ENCODE peak calls at places on chromosomes 1 and 21, in ten cellular contexts. D is esophagus muscularis mucosa; R is adrenal gland; O is HL-60; J is GM23248; H is CD8-positive, alpha-beta memory T cell; T is ovary; K is effector memory CD4-positive, alpha-beta T cell; U is heart right ventricle; C is gastrocnemius medialis. L is an unnamed sample.

GRCh38 chr1:230849451-230850194 is 18.7 kb downstream of the C1orf198 start:
- DNase-seq in R (peak), D (no peak), K (no peak), O (no peak), T (peak), C (peak), J (peak), U (peak), H (no peak), L (no peak)

GRCh38 chr1:54442185-54442584 is 36.0 kb upstream of the SSBP3 start:
- DNase-seq in H (no peak), U (no peak), T (no peak), D (no peak), J (no peak), O (no peak), C (no peak), K (no peak), R (no peak), L (no peak)

GRCh38 chr21:34582506-34583150 is 32.3 kb downstream of the RCAN1 start:
- DNase-seq in K (no peak), D (no peak), O (no peak), T (no peak), U (peak), R (no peak), H (no peak), C (no peak), J (peak), L (no peak)

GRCh38 chr1:23177438-23178380 is 9.1 kb upstream of the LUZP1 start:
- DNase-seq in R (peak), C (peak), T (peak), H (peak), O (no peak), U (peak), D (peak), K (peak), J (peak), L (peak)

GRCh38 chr1:42524330-42524729 is 61.2 kb downstream of the CCDC30 start:
- DNase-seq in T (no peak), U (no peak), H (no peak), J (no peak), C (no peak), K (no peak), O (no peak), R (no peak), D (no peak), L (no peak)

GRCh38 chr1:178278135-178278534 is 184.2 kb downstream of the RASAL2 start:
- DNase-seq in U (no peak), T (no peak), J (no peak), K (no peak), C (no peak), R (no peak), O (no peak), D (no peak), H (no peak), L (no peak)

GRCh38 chr1:1168156-1168450 is 5.6 kb upstream of the TTLL10 start:
- DNase-seq in K (no peak), R (no peak), O (no peak), T (no peak), J (no peak), H (peak), D (no peak), U (no peak), C (no peak), L (peak)

GRCh38 chr1:151499930-151500329 is 11.3 kb upstream of the CGN start:
- DNase-seq in J (no peak), R (no peak), C (no peak), H (no peak), K (no peak), T (no peak), D (no peak), U (no peak), O (no peak), L (no peak)

GRCh38 chr21:27570306-27570868 is 603.5 kb upstream of the ADAMTS5 start:
- DNase-seq in K (no peak), T (peak), U (peak), C (peak), R (peak), O (no peak), J (peak), D (peak), H (no peak), L (no peak)

GRCh38 chr21:16709866-16710550 is 802.8 kb upstream of the CXADR start:
- DNase-seq in O (no peak), J (peak), K (no peak), H (no peak), D (no peak), T (no peak), R (peak), U (peak), C (no peak), L (no peak)

GRCh38 chr1:26768755-26769154 is 19.0 kb upstream of the PIGV start:
- DNase-seq in C (peak), R (peak), U (peak), K (no peak), H (no peak), O (no peak), T (no peak), J (peak), D (no peak), L (no peak)

GRCh38 chr1:201266774-201267173 is 16.5 kb upstream of the PKP1 start:
- DNase-seq in R (no peak), C (no peak), T (no peak), O (no peak), H (no peak), K (no peak), D (no peak), U (no peak), J (peak), L (no peak)

GRCh38 chr1:181662606-181663005 is 179.3 kb downstream of the CACNA1E start:
- DNase-seq in U (no peak), O (no peak), D (no peak), K (no peak), R (no peak), J (no peak), T (no peak), C (no peak), H (no peak), L (no peak)

GRCh38 chr1:12097321-12097720 is 34.2 kb downstream of the TNFRSF8 start:
- DNase-seq in H (no peak), C (no peak), J (peak), D (no peak), R (no peak), O (no peak), U (no peak), T (no peak), K (no peak), L (no peak)

GRCh38 chr1:154418062-154418897 is 13.1 kb downstream of the IL6R start:
- DNase-seq in R (peak), O (no peak), C (peak), H (peak), D (no peak), T (peak), K (no peak), J (no peak), U (no peak), L (peak)

GRCh38 chr1:212769372-212770167 is 22.0 kb downstream of the NSL1 start:
- DNase-seq in T (no peak), C (no peak), J (no peak), D (no peak), U (no peak), O (no peak), K (no peak), R (no peak), H (no peak), L (no peak)

GRCh38 chr21:45383615-45384201 is 21.3 kb upstream of the COL18A1 start:
- DNase-seq in R (no peak), J (no peak), D (no peak), C (peak), U (no peak), T (peak), K (no peak), O (no peak), H (peak), L (peak)

GRCh38 chr1:232904566-232904965 is 45.8 kb upstream of the NTPCR start:
- DNase-seq in T (no peak), U (no peak), R (no peak), K (no peak), J (peak), D (no peak), C (no peak), H (no peak), O (no peak), L (no peak)

GRCh38 chr1:98373055-98373454 is 288.5 kb upstream of the SNX7 start:
- DNase-seq in C (no peak), U (no peak), O (no peak), J (no peak), D (no peak), H (no peak), R (no peak), T (no peak), K (no peak), L (no peak)

GRCh38 chr1:219088778-219089557 is 84.7 kb upstream of the LYPLAL1 start:
- DNase-seq in D (no peak), O (peak), C (peak), U (peak), K (no peak), J (peak), T (no peak), R (peak), H (no peak), L (no peak)

GRCh38 chr1:233256789-233257188 is 38.7 kb downstream of the PCNX2 start:
- DNase-seq in K (no peak), C (no peak), O (no peak), T (no peak), R (no peak), H (no peak), D (no peak), J (no peak), U (no peak), L (no peak)

GRCh38 chr1:198106007-198106406 is 50.8 kb upstream of the NEK7 start:
- DNase-seq in J (no peak), H (no peak), O (no peak), K (no peak), C (no peak), U (no peak), D (no peak), R (no peak), T (no peak), L (no peak)

GRCh38 chr21:31110430-31110829 is 72.2 kb upstream of the KRTAP19-8 start:
- DNase-seq in O (no peak), J (no peak), T (no peak), U (no peak), C (no peak), R (no peak), K (no peak), H (no peak), D (no peak), L (no peak)

GRCh38 chr21:41557884-41558283 is 49.9 kb upstream of the TMPRSS2 start:
- DNase-seq in R (no peak), U (no peak), J (no peak), C (no peak), O (no peak), H (no peak), T (no peak), D (no peak), K (no peak), L (no peak)

GRCh38 chr1:33296082-33296458 is 24.8 kb downstream of the A3GALT2 start:
- DNase-seq in C (peak), D (no peak), K (no peak), U (no peak), H (no peak), O (no peak), R (no peak), T (peak), J (no peak), L (no peak)

GRCh38 chr1:30982937-30983336 is 74.4 kb upstream of the SDC3 start:
- DNase-seq in D (no peak), C (peak), R (no peak), T (no peak), U (no peak), O (peak), J (peak), H (no peak), K (no peak), L (no peak)

GRCh38 chr1:178021955-178022354 is 52.1 kb upstream of the SEC16B start:
- DNase-seq in D (no peak), R (no peak), J (no peak), O (no peak), T (no peak), C (no peak), H (no peak), U (no peak), K (no peak), L (no peak)

GRCh38 chr1:32500387-32501209 is 35.7 kb downstream of the ZBTB8B start:
- DNase-seq in J (peak), H (no peak), U (peak), O (peak), R (peak), D (no peak), K (no peak), T (peak), C (peak), L (peak)

GRCh38 chr1:18796950-18797349 is 62.5 kb downstream of the TAS1R2 start:
- DNase-seq in U (no peak), R (no peak), J (no peak), H (no peak), T (no peak), D (no peak), O (no peak), K (no peak), C (no peak), L (no peak)

GRCh38 chr1:27342391-27342777 is 562 bp downstream of the SYTL1 start:
- DNase-seq in J (no peak), T (no peak), H (peak), R (no peak), D (no peak), K (no peak), O (no peak), U (no peak), C (no peak), L (no peak)

GRCh38 chr1:201653238-201653637 is 114.3 kb downstream of the NAV1 start:
- DNase-seq in C (no peak), U (no peak), O (no peak), R (no peak), T (no peak), D (no peak), K (no peak), J (no peak), H (no peak), L (no peak)

DNA sequence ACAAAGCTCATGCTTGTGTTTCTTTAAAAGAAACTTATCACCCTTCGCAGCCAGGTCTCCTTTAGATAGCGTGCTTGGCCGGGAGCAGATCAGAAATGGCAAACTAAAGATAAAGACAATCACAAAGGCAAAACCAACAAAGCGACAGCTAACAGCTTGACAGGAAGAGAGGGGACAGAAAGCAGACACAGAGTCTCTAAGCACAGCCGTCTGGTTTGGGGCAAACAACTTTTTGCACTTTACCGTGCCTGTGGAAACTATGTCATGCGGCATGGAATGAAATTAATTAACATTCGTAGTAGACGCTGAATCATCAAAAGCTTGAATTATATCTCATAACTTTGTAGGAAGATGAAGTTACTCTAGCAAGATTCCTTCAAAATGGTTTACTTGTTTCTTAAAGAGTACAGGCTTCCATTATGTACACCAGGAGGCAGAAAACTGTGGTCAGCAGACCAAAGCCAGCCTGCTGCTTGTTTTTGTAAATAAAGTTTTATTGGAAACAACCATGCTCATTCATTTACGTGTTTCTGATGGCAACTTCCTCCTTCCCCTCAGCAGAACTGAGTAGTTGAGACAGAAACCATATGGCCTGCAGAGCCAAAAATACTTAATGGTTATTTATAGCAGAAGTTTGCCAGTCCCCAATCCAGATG is 183.2 kb downstream of the KIF26B start:
- DNase-seq in U (peak), T (no peak), D (no peak), H (no peak), R (no peak), C (no peak), O (peak), K (no peak), J (peak), L (no peak)
- H3K4me3 ChIP-seq in U (no peak), T (no peak), D (no peak), H (no peak), R (no peak), C (no peak), O (no peak), K (no peak), J (no peak), L (no peak)

GRCh38 chr21:39546522-39546921 is 66.2 kb upstream of the B3GALT5 start:
- DNase-seq in U (no peak), J (no peak), K (no peak), T (no peak), R (no peak), H (no peak), D (peak), O (no peak), C (no peak), L (no peak)
- H3K27ac ChIP-seq in U (no peak), J (no peak), K (no peak), T (no peak), R (no peak), H (no peak), D (no peak), O (no peak), C (no peak), L (no peak)

DNA sequence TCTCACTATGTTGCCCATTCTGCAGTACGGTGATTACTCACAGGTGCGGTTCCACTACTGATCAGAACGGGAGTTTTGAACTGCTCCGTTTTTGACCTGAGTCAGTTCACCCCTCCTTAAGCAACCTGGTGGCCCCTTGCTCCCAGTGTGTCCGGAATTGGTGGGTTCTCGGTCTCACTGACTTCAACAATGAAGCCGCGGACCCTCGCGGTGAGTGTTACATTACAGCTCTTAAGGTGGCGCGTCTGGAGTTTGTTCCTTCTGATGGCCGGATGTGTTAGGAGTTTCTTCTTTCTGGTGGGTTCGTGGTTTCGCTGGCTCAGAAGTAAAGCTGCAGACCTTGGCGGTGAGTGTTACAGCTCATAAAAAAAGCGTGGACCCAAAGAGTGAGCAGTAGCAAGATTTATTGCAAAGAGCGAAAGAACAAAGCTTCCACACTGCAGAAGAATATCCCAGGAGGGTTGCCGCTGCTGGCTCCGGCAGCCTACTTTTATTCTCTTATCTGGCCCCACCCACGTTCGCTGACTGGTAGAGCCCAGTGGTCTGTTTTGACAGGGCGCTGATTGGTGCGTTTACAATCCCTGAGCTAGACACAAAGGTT is 17.6 kb upstream of the PARP1 start:
- DNase-seq in H (peak), D (no peak), T (no peak), O (no peak), J (no peak), U (no peak), C (no peak), K (peak), R (no peak), L (no peak)
- H3K4me3 ChIP-seq in H (peak), D (no peak), T (no peak), O (no peak), J (no peak), U (peak), C (no peak), K (peak), R (no peak), L (no peak)

DNA sequence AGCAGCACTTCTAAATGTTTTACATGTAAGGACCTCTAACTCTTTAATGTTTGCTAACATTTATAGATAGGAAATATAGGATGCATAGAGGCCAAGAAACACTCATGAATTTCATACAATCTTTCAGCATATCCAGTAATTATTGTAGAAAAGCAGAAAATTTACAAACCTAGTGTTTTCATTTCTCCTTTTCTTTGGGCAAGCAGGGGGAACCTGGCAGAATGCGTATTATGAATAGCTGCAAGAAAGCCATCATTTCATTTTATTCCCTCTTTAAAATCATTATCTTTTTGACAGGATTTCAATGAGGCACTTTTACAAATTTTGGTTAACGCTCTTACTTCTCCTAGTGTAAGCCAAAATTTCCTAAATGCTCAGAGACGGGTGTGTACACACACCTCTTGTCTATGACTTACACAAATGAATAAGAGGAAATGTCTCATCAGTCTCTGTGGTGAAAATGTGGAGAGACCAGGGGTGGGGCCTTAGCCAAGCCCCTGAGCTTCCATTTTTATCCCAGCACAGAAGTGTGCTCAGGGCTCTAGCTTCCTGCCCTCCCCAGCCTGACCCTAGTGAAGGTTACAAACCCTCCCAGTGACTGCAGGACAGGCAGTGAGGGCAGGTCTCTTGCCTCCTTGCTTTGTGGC is 91.6 kb downstream of the LRRC8C start:
- DNase-seq in O (peak), J (peak), R (no peak), H (no peak), T (no peak), U (peak), D (no peak), K (no peak), C (no peak), L (no peak)
- H3K27ac ChIP-seq in O (peak), J (peak), R (no peak), H (no peak), T (no peak), U (peak), D (peak), K (no peak), C (peak), L (no peak)

GRCh38 chr21:25175938-25176337 is 431.3 kb downstream of the MRPL39 start:
- DNase-seq in C (no peak), K (no peak), T (no peak), O (no peak), J (no peak), U (no peak), R (no peak), D (no peak), H (no peak), L (no peak)

GRCh38 chr21:25179116-25179515 is 428.2 kb downstream of the MRPL39 start:
- DNase-seq in R (no peak), C (no peak), O (peak), D (no peak), H (no peak), J (peak), U (no peak), K (no peak), T (no peak), L (no peak)

GRCh38 chr21:25171438-25171837 is 435.8 kb downstream of the MRPL39 start:
- DNase-seq in D (no peak), T (no peak), J (peak), R (no peak), O (peak), K (no peak), C (no peak), H (no peak), U (no peak), L (no peak)

DNA sequence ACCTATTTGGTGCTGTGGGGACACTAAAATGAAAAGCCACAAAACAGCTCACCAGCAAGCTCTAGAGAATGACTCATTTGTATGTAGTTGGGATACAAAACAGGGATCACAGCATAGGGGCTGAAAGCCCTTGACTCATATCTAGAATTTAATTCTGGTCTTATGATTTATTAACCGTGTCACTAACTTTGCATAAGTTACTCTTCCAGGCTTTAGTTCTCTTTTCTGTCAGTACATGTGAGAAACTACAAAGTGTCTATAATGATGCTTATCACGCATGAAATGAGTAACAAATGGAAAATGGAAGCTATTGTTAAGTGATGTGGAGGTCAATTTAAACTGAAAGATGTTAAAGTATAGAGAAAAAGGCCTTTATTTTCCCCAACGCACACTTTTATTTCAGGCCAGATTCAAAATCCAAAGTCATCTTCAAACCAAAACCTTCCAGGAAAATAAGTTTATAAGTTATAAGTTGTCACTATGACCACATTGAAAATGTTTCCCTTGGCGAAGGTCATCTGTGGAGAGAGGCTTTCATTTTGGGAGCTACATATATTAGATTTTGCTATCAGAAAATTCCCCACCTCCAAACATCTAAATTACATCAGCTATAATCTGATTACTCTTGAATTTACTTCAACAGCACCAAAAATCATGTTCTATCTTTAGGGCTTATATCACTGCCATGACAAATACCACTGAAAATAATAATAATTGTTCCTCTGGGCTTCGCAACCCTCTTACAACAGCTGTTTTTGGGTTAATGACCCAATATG is 430.5 kb downstream of the MRPL39 start:
- DNase-seq in C (no peak), K (no peak), J (no peak), O (no peak), U (no peak), H (no peak), R (no peak), T (no peak), D (no peak), L (no peak)
- H3K4me3 ChIP-seq in C (no peak), K (no peak), J (no peak), O (no peak), U (no peak), H (no peak), R (no peak), T (no peak), D (no peak), L (no peak)

L was measured in pancreas.